ENCODE peak calls at places on chromosome 21, in seven cellular contexts. B is SK-N-SH, M is hepatocyte, H is MM.1S, O is PC-3, P is OCI-LY7, E is HCT116. X is an unnamed sample.
A peak's percentile ranks its signal among the peaks of the same experiment; 100 is the strongest.

GRCh38 chr21:27645285-27645684 is 678.4 kb upstream of the ADAMTS5 start:
- DNase-seq in B (no peak), M (no peak), H (no peak), O (peak; percentile 76), P (no peak), E (no peak), X (no peak)

GRCh38 chr21:44713130-44713529 is 1.8 kb upstream of the TSPEAR start:
- DNase-seq in B (peak; percentile 4), M (no peak), H (no peak), O (no peak), P (no peak), E (no peak), X (no peak)

GRCh38 chr21:16095005-16095404 is 365.2 kb downstream of the USP25 start:
- DNase-seq in B (peak; percentile 29), M (no peak), H (no peak), O (no peak), P (no peak), E (no peak), X (no peak)

GRCh38 chr21:43864313-43864805 is 664 bp upstream of the AGPAT3 start:
- DNase-seq in B (peak; percentile 82), M (peak; percentile 81), H (peak; percentile 90), O (peak; percentile 74), P (no peak), E (peak; percentile 60), X (peak; percentile 47)

GRCh38 chr21:39040494-39041110 is 142.6 kb downstream of the PSMG1 start:
- DNase-seq in B (no peak), M (no peak), H (no peak), O (no peak), P (no peak), E (no peak), X (no peak)

GRCh38 chr21:44752701-44753235 is 41.4 kb upstream of the TSPEAR start:
- DNase-seq in B (no peak), M (peak; percentile 40), H (no peak), O (peak; percentile 98), P (no peak), E (peak; percentile 39), X (no peak)

GRCh38 chr21:44886113-44887075 is 12.9 kb upstream of the PTTG1IP start:
- DNase-seq in B (no peak), M (no peak), H (no peak), O (no peak), P (no peak), E (no peak), X (no peak)

GRCh38 chr21:27329255-27329851 is 362.5 kb upstream of the ADAMTS5 start:
- DNase-seq in B (no peak), M (no peak), H (no peak), O (peak; percentile 18), P (no peak), E (no peak), X (no peak)

GRCh38 chr21:28875078-28875477 is 117.6 kb downstream of the LTN1 start:
- DNase-seq in B (no peak), M (no peak), H (no peak), O (no peak), P (no peak), E (no peak), X (no peak)

GRCh38 chr21:45186709-45187108 is 101.0 kb downstream of the POFUT2 start:
- DNase-seq in B (no peak), M (no peak), H (no peak), O (no peak), P (no peak), E (no peak), X (no peak)

GRCh38 chr21:25179116-25179515 is 428.2 kb downstream of the MRPL39 start:
- DNase-seq in B (no peak), M (no peak), H (no peak), O (no peak), P (no peak), E (no peak), X (no peak)

GRCh38 chr21:46392921-46393320 is 65.8 kb upstream of the DIP2A start:
- DNase-seq in B (no peak), M (no peak), H (no peak), O (no peak), P (no peak), E (no peak), X (no peak)

GRCh38 chr21:24302400-24302799 is 1304.9 kb downstream of the MRPL39 start:
- DNase-seq in B (no peak), M (no peak), H (no peak), O (no peak), P (no peak), E (no peak), X (no peak)

GRCh38 chr21:32335601-32336575 is 37.2 kb downstream of the MRAP start:
- DNase-seq in B (no peak), M (no peak), H (no peak), O (no peak), P (no peak), E (no peak), X (no peak)

GRCh38 chr21:44703731-44704635 is 7.0 kb downstream of the KRTAP10-12 start:
- DNase-seq in B (peak; percentile 14), M (no peak), H (no peak), O (no peak), P (no peak), E (no peak), X (no peak)

GRCh38 chr21:44375281-44375651 is 21.8 kb downstream of the TRPM2 start:
- DNase-seq in B (no peak), M (no peak), H (no peak), O (no peak), P (no peak), E (no peak), X (no peak)

GRCh38 chr21:22871692-22872091 is 1873.5 kb downstream of the NCAM2 start:
- DNase-seq in B (no peak), M (no peak), H (no peak), O (no peak), P (no peak), E (no peak), X (no peak)

GRCh38 chr21:21295303-21295702 is 297.1 kb downstream of the NCAM2 start:
- DNase-seq in B (no peak), M (no peak), H (no peak), O (no peak), P (no peak), E (no peak), X (no peak)

GRCh38 chr21:43874085-43874785 is 9.2 kb downstream of the AGPAT3 start:
- DNase-seq in B (no peak), M (no peak), H (no peak), O (no peak), P (no peak), E (no peak), X (no peak)

GRCh38 chr21:45384656-45385548 is 20.1 kb upstream of the COL18A1 start:
- DNase-seq in B (no peak), M (no peak), H (no peak), O (no peak), P (no peak), E (no peak), X (no peak)

GRCh38 chr21:27825035-27825434 is 858.1 kb upstream of the ADAMTS5 start:
- DNase-seq in B (no peak), M (no peak), H (no peak), O (no peak), P (no peak), E (no peak), X (peak; percentile 13)

GRCh38 chr21:14013056-14013603 is 197.6 kb downstream of the LIPI start:
- DNase-seq in B (no peak), M (no peak), H (no peak), O (no peak), P (no peak), E (no peak), X (no peak)

GRCh38 chr21:29529139-29529538 is 230.4 kb downstream of the BACH1 start:
- DNase-seq in B (no peak), M (no peak), H (no peak), O (no peak), P (no peak), E (no peak), X (no peak)

GRCh38 chr21:16455978-16456377 is 726.2 kb downstream of the USP25 start:
- DNase-seq in B (no peak), M (no peak), H (no peak), O (no peak), P (no peak), E (no peak), X (no peak)

GRCh38 chr21:32253215-32253641 is 25.6 kb downstream of the MIS18A start:
- DNase-seq in B (peak; percentile 61), M (peak; percentile 19), H (no peak), O (no peak), P (no peak), E (no peak), X (no peak)

GRCh38 chr21:41764558-41765392 is 2.1 kb downstream of the RIPK4 start:
- DNase-seq in B (no peak), M (peak; percentile 46), H (no peak), O (peak; percentile 40), P (no peak), E (no peak), X (no peak)
- TF ChIP-seq CTCF in B (no peak), M (no peak), H (no peak), O (no peak), P (no peak), E (no peak), X (no peak)

DNA sequence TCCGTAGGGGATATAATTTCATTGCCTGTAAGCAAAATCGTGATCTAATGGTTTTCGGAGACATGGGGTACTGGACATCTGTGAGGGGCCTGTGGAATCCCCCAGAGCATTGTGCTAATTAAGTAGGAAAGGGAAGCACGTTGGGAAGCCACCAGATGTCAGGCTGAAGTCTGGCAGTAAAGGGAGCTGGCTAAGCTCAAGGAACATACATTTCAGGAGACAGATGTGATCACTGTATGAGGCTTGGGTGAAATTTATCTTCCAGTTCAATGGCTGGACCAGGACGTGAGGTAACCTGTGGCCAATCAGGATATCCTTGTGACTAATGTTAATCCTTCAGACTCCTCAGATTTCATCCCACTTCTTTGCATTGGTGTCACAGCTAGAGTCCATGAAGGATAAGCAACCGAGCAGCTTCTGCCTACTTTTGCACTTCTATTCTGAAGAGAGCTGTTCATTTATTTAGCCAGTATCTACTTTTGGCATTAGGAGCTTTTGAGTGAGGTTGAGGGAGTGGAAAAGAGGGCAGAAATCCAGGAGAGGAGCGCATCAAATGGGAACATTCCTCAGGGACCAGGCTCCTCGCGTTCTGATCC is 110.2 kb upstream of the APP start:
- DNase-seq in B (peak; percentile 77), M (no peak), H (no peak), O (peak; percentile 19), P (no peak), E (no peak), X (peak; percentile 33)
- TF ChIP-seq EZH2phosphoT487 in B (no peak), M (no peak), H (no peak), O (no peak), P (no peak), E (no peak), X (no peak)

GRCh38 chr21:34263629-34264028 is 100.2 kb upstream of the KCNE2 start:
- DNase-seq in B (no peak), M (no peak), H (no peak), O (no peak), P (no peak), E (no peak), X (no peak)
- H3K9me3 ChIP-seq in B (no peaks in the 10 kb centered on the region), M (no peaks in the 10 kb centered on the region), H (no peaks in the 10 kb centered on the region), O (peaks cover 2% of the 10 kb centered on the region), P (no peaks in the 10 kb centered on the region), E (no peaks in the 10 kb centered on the region), X (no peaks in the 10 kb centered on the region)

GRCh38 chr21:36195613-36196012 is 39.0 kb downstream of the DOP1B start:
- DNase-seq in B (no peak), M (no peak), H (no peak), O (no peak), P (no peak), E (no peak), X (no peak)
- TF ChIP-seq CTCF in B (no peak), M (no peak), H (no peak), O (no peak), P (no peak), E (no peak), X (no peak)

GRCh38 chr21:37811711-37812110 is 104.5 kb downstream of the KCNJ6 start:
- DNase-seq in B (no peak), M (no peak), H (no peak), O (no peak), P (no peak), E (no peak), X (no peak)
- TF ChIP-seq EZH2phosphoT487 in B (no peak), M (no peak), H (no peak), O (no peak), P (no peak), E (no peak), X (no peak)

X was measured in neural progenitor cell.